ENCODE peak calls at places on chromosomes 6 and 20, in eight cellular contexts. One of them, this sample, is unnamed.

GRCh38 chr6:106141441-106142237 is 55.5 kb downstream of the PRDM1 start:
- DNase-seq in Calu3: no peak
- DNase-seq in fibroblast of the aortic adventitia: no peak
- DNase-seq in B cell: no peak
- DNase-seq in fibroblast of mammary gland: peak
- DNase-seq in osteocyte: no peak
- DNase-seq in AG10803: no peak
- DNase-seq in HepG2: no peak
- DNase-seq in this sample: no peak

GRCh38 chr20:10131612-10132345 is 86.9 kb upstream of the SNAP25 start:
- DNase-seq in HepG2: no peak
- DNase-seq in fibroblast of mammary gland: peak
- DNase-seq in osteocyte: no peak
- DNase-seq in Calu3: no peak
- DNase-seq in AG10803: peak
- DNase-seq in B cell: no peak
- DNase-seq in fibroblast of the aortic adventitia: peak
- DNase-seq in this sample: no peak

GRCh38 chr6:167098825-167099225 is 24.1 kb upstream of the CCR6 start:
- DNase-seq in fibroblast of mammary gland: no peak
- DNase-seq in AG10803: no peak
- DNase-seq in B cell: peak
- DNase-seq in osteocyte: no peak
- DNase-seq in Calu3: no peak
- DNase-seq in fibroblast of the aortic adventitia: no peak
- DNase-seq in HepG2: no peak
- DNase-seq in this sample: no peak

GRCh38 chr20:62344092-62344491 is 23.0 kb downstream of the LAMA5 start:
- DNase-seq in HepG2: no peak
- DNase-seq in osteocyte: no peak
- DNase-seq in fibroblast of mammary gland: no peak
- DNase-seq in Calu3: no peak
- DNase-seq in fibroblast of the aortic adventitia: no peak
- DNase-seq in AG10803: no peak
- DNase-seq in B cell: no peak
- DNase-seq in this sample: no peak

GRCh38 chr20:25637247-25637646 is 13.4 kb upstream of the NANP start:
- DNase-seq in HepG2: no peak
- DNase-seq in AG10803: no peak
- DNase-seq in Calu3: no peak
- DNase-seq in B cell: no peak
- DNase-seq in fibroblast of the aortic adventitia: no peak
- DNase-seq in fibroblast of mammary gland: peak
- DNase-seq in osteocyte: no peak
- DNase-seq in this sample: no peak

GRCh38 chr20:1888796-1889463 is 6.3 kb upstream of the SIRPA start:
- DNase-seq in B cell: no peak
- DNase-seq in HepG2: peak
- DNase-seq in Calu3: no peak
- DNase-seq in fibroblast of the aortic adventitia: peak
- DNase-seq in AG10803: peak
- DNase-seq in fibroblast of mammary gland: peak
- DNase-seq in osteocyte: no peak
- DNase-seq in this sample: no peak

GRCh38 chr6:126396131-126396530 is 56.2 kb downstream of the CENPW start:
- DNase-seq in fibroblast of mammary gland: peak
- DNase-seq in Calu3: no peak
- DNase-seq in fibroblast of the aortic adventitia: no peak
- DNase-seq in osteocyte: no peak
- DNase-seq in AG10803: no peak
- DNase-seq in HepG2: no peak
- DNase-seq in B cell: no peak
- DNase-seq in this sample: no peak

GRCh38 chr20:46000571-46001145 is 8.1 kb upstream of the MMP9 start:
- DNase-seq in fibroblast of mammary gland: no peak
- DNase-seq in osteocyte: no peak
- DNase-seq in AG10803: no peak
- DNase-seq in Calu3: no peak
- DNase-seq in fibroblast of the aortic adventitia: no peak
- DNase-seq in B cell: no peak
- DNase-seq in HepG2: no peak
- DNase-seq in this sample: no peak

GRCh38 chr6:14012313-14013036 is 87.7 kb downstream of the RNF182 start:
- DNase-seq in fibroblast of the aortic adventitia: no peak
- DNase-seq in B cell: no peak
- DNase-seq in Calu3: no peak
- DNase-seq in AG10803: no peak
- DNase-seq in fibroblast of mammary gland: no peak
- DNase-seq in osteocyte: peak
- DNase-seq in HepG2: no peak
- DNase-seq in this sample: no peak

GRCh38 chr6:14010275-14010674 is 85.5 kb downstream of the RNF182 start:
- DNase-seq in fibroblast of mammary gland: no peak
- DNase-seq in Calu3: no peak
- DNase-seq in osteocyte: no peak
- DNase-seq in HepG2: no peak
- DNase-seq in fibroblast of the aortic adventitia: no peak
- DNase-seq in B cell: no peak
- DNase-seq in AG10803: no peak
- DNase-seq in this sample: no peak

GRCh38 chr6:14008809-14009208 is 84.1 kb downstream of the RNF182 start:
- DNase-seq in fibroblast of the aortic adventitia: no peak
- DNase-seq in B cell: no peak
- DNase-seq in fibroblast of mammary gland: no peak
- DNase-seq in osteocyte: no peak
- DNase-seq in Calu3: no peak
- DNase-seq in HepG2: no peak
- DNase-seq in AG10803: no peak
- DNase-seq in this sample: no peak

GRCh38 chr6:14004258-14004657 is 79.5 kb downstream of the RNF182 start:
- DNase-seq in B cell: no peak
- DNase-seq in fibroblast of mammary gland: no peak
- DNase-seq in AG10803: no peak
- DNase-seq in osteocyte: no peak
- DNase-seq in Calu3: no peak
- DNase-seq in fibroblast of the aortic adventitia: no peak
- DNase-seq in HepG2: no peak
- DNase-seq in this sample: no peak

DNA sequence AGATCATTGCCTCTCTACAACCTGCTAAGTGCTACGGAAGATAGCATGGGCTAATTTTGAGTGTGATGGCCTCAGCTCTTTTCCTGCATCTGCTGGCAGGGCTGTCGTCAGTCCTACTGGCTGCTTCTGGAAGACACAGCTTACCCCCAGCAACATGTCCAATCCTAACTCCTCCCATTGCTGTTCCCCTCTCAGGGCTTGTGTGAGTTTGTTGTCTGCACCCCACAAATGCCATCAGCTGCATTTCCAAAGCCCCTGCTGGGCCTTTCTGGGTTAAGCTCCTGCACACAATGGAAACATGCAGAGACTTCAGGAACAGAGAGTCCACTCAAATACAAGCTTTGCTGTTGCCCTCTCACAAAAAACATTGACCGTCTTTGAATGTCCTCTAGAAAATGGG is 84.7 kb downstream of the RNF182 start:
- DNase-seq in B cell: no peak
- DNase-seq in osteocyte: no peak
- DNase-seq in HepG2: no peak
- DNase-seq in fibroblast of the aortic adventitia: no peak
- DNase-seq in Calu3: no peak
- DNase-seq in fibroblast of mammary gland: no peak
- DNase-seq in AG10803: no peak
- DNase-seq in this sample: no peak
- TF ChIP-seq CTCF in B cell: no peak
- TF ChIP-seq CTCF in osteocyte: no peak
- TF ChIP-seq CTCF in HepG2: no peak
- TF ChIP-seq CTCF in fibroblast of the aortic adventitia: no peak
- TF ChIP-seq CTCF in Calu3: no peak
- TF ChIP-seq CTCF in fibroblast of mammary gland: no peak
- TF ChIP-seq CTCF in AG10803: no peak
- TF ChIP-seq CTCF in this sample: no peak

GRCh38 chr6:137878810-137879285 is 11.8 kb downstream of the TNFAIP3 start:
- DNase-seq in Calu3: no peak
- DNase-seq in osteocyte: no peak
- DNase-seq in AG10803: no peak
- DNase-seq in fibroblast of mammary gland: no peak
- DNase-seq in B cell: no peak
- DNase-seq in fibroblast of the aortic adventitia: no peak
- DNase-seq in HepG2: no peak
- DNase-seq in this sample: peak

GRCh38 chr6:137878070-137878809 is 11.2 kb downstream of the TNFAIP3 start:
- DNase-seq in Calu3: no peak
- DNase-seq in fibroblast of the aortic adventitia: no peak
- DNase-seq in HepG2: no peak
- DNase-seq in fibroblast of mammary gland: no peak
- DNase-seq in osteocyte: no peak
- DNase-seq in AG10803: no peak
- DNase-seq in B cell: no peak
- DNase-seq in this sample: no peak

GRCh38 chr6:137876547-137876946 is 9.5 kb downstream of the TNFAIP3 start:
- DNase-seq in AG10803: no peak
- DNase-seq in osteocyte: no peak
- DNase-seq in fibroblast of the aortic adventitia: no peak
- DNase-seq in B cell: no peak
- DNase-seq in Calu3: no peak
- DNase-seq in fibroblast of mammary gland: no peak
- DNase-seq in HepG2: no peak
- DNase-seq in this sample: no peak

GRCh38 chr6:137875606-137876005 is 8.5 kb downstream of the TNFAIP3 start:
- DNase-seq in B cell: no peak
- DNase-seq in fibroblast of the aortic adventitia: no peak
- DNase-seq in AG10803: no peak
- DNase-seq in HepG2: no peak
- DNase-seq in Calu3: no peak
- DNase-seq in fibroblast of mammary gland: no peak
- DNase-seq in osteocyte: no peak
- DNase-seq in this sample: no peak

GRCh38 chr6:137877113-137877512 is 10.1 kb downstream of the TNFAIP3 start:
- DNase-seq in B cell: no peak
- DNase-seq in fibroblast of the aortic adventitia: no peak
- DNase-seq in fibroblast of mammary gland: no peak
- DNase-seq in Calu3: no peak
- DNase-seq in osteocyte: no peak
- DNase-seq in AG10803: no peak
- DNase-seq in HepG2: no peak
- DNase-seq in this sample: no peak
- TF ChIP-seq CTCF in B cell: no peak
- TF ChIP-seq CTCF in fibroblast of the aortic adventitia: no peak
- TF ChIP-seq CTCF in fibroblast of mammary gland: no peak
- TF ChIP-seq CTCF in Calu3: no peak
- TF ChIP-seq CTCF in osteocyte: no peak
- TF ChIP-seq CTCF in AG10803: no peak
- TF ChIP-seq CTCF in HepG2: no peak
- TF ChIP-seq CTCF in this sample: no peak

DNA sequence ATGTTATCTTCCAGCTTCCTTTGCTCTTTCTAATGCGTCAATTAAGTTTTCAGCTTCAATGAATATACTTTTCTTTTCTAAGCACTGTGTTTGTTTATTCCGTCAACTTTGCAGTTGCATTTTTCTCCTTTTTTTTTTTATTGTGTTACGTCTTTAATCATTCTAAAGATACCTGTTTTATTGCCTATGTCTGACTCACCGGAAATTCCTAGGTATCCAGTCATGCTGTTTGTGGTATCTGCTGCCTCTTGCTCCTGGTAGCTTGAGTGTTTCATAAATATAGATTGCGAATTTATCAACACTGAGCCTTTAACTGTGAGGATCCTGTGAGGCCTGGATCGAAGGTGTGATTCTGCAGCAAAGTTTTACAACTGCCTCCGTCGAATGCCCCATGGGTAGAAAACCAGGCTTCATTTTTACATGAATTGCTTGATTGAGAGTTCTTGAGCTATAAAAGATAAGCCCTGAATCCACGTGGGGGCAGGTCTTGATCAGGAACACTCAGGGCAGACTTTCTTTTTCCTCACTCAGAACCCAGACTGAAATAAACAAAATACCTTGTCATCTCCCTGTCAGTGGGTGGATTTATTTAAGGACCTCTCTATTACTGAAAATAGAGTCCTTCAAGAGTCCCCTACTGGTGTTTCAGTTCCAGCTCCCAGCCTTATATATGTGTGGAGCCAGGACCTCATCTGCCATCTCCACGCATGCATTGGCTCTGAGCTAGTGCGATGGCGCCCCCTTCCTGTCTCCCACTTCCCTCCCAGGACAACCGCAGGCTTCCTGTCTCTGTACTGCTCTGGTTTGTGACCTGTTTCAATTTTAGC is 60.1 kb upstream of the LRRC1 start:
- DNase-seq in B cell: no peak
- DNase-seq in AG10803: peak
- DNase-seq in fibroblast of mammary gland: peak
- DNase-seq in HepG2: peak
- DNase-seq in fibroblast of the aortic adventitia: peak
- DNase-seq in osteocyte: no peak
- DNase-seq in Calu3: peak
- DNase-seq in this sample: peak
- TF ChIP-seq CTCF in B cell: no peak
- TF ChIP-seq CTCF in AG10803: peak
- TF ChIP-seq CTCF in fibroblast of mammary gland: peak
- TF ChIP-seq CTCF in HepG2: peak
- TF ChIP-seq CTCF in fibroblast of the aortic adventitia: no peak
- TF ChIP-seq CTCF in osteocyte: peak
- TF ChIP-seq CTCF in Calu3: peak
- TF ChIP-seq CTCF in this sample: peak

DNA sequence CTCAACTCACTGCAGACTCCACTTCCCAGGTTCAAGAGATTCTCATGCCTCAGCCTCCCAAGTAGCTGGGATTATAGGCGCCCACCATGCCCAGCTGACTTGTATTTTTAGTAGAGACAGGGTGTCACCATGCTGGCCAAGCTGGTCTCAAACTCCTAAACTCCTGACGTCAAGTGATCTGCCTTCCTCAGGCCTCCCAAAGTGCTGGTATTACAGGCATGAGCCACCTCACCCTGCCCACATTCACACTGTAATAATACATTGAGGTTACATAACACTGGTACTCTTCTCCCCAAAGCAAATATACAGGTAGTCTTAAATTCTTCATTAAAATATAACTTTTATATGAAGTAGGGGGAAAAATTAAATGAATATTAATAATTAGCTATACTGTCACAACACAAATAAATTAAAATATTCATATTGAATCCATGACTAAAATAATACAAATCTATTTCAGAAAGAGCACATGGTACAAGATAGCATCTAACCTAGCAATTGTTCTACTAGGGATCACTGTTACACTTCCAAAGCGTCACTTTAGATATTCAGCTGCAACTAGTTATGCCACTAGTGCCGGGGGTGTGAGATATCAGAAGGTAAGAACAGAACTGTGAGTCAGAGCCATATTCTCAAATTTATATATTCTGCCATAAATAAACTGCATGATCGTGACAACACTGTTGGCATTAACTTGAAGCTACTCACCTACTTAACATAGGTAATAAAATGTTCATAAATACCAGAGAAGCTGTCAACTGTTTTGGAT is 169.1 kb upstream of the SHLD1 start:
- DNase-seq in fibroblast of the aortic adventitia: no peak
- DNase-seq in B cell: no peak
- DNase-seq in Calu3: no peak
- DNase-seq in AG10803: no peak
- DNase-seq in fibroblast of mammary gland: no peak
- DNase-seq in osteocyte: no peak
- DNase-seq in HepG2: no peak
- DNase-seq in this sample: no peak
- TF ChIP-seq CTCF in fibroblast of the aortic adventitia: no peak
- TF ChIP-seq CTCF in B cell: no peak
- TF ChIP-seq CTCF in Calu3: no peak
- TF ChIP-seq CTCF in AG10803: no peak
- TF ChIP-seq CTCF in fibroblast of mammary gland: no peak
- TF ChIP-seq CTCF in osteocyte: no peak
- TF ChIP-seq CTCF in HepG2: no peak
- TF ChIP-seq CTCF in this sample: no peak

This sample was measured in neural crest cell.